ENCODE peak calls at places on chromosomes 6 and 20, in four cellular contexts. R, Z, V and F are unnamed samples.

GRCh38 chr20:48648482-48649051 is 179.2 kb downstream of the PREX1 start:
- DNase-seq in V (no peak), Z (no peak), R (peak; percentile 22), F (no peak)

GRCh38 chr6:114049367-114049966 is 78.5 kb upstream of the HDAC2 start:
- DNase-seq in R (no peak), Z (no peak), V (no peak), F (no peak)

GRCh38 chr20:54058420-54059139 is 11.8 kb downstream of the BCAS1 start:
- DNase-seq in Z (no peak), R (no peak), V (no peak), F (no peak)

GRCh38 chr6:105282801-105283585 is 103.2 kb upstream of the POPDC3 start:
- DNase-seq in R (no peak), V (no peak), Z (no peak), F (no peak)

GRCh38 chr20:409697-410559 is 1.8 kb downstream of the RBCK1 start:
- DNase-seq in V (no peak), Z (peak; percentile 28), R (peak; percentile 55), F (no peak)

GRCh38 chr6:41021832-41022231 is 17.2 kb downstream of the UNC5CL start:
- DNase-seq in Z (no peak), R (no peak), V (peak; percentile 63), F (no peak)

GRCh38 chr6:6697620-6698019 is 109.1 kb downstream of the LY86 start:
- DNase-seq in R (peak; percentile 57), Z (no peak), V (no peak), F (no peak)

GRCh38 chr6:108820011-108820410 is 28.2 kb upstream of the ARMC2 start:
- DNase-seq in Z (no peak), R (no peak), V (no peak), F (no peak)

GRCh38 chr20:22729180-22729579 is 144.8 kb upstream of the FOXA2 start:
- DNase-seq in Z (no peak), R (no peak), V (no peak), F (no peak)

GRCh38 chr6:146898069-146898887 is 299.5 kb downstream of the ADGB start:
- DNase-seq in R (no peak), Z (no peak), V (no peak), F (no peak)

GRCh38 chr20:55424446-55424845 is 580.9 kb downstream of the CBLN4 start:
- DNase-seq in V (no peak), R (no peak), Z (no peak), F (no peak)

GRCh38 chr20:59468831-59469230 is 135.5 kb upstream of the PHACTR3 start:
- DNase-seq in Z (no peak), R (no peak), V (no peak), F (no peak)

GRCh38 chr20:35700625-35701148 is 1.5 kb downstream of the ROMO1 start:
- DNase-seq in Z (no peak), R (no peak), V (no peak), F (no peak)

GRCh38 chr20:294602-295001 is 2.8 kb upstream of the ZCCHC3 start:
- DNase-seq in Z (no peak), R (no peak), V (no peak), F (no peak)